ENCODE peak calls at places on chromosomes 2 and 18, in seven cellular contexts. E, Z, L, V, T, X and B are unnamed samples.

GRCh38 chr18:29060349-29060748 is 883.4 kb upstream of the CDH2 start:
- DNase-seq in X (no peak), E (no peak), L (no peak), V (peak), Z (no peak), T (no peak), B (no peak)

GRCh38 chr2:119823734-119824334 is 64.1 kb downstream of the PTPN4 start:
- DNase-seq in E (peak), V (peak), Z (peak), L (no peak), X (no peak), T (peak), B (no peak)

GRCh38 chr18:49464718-49465598 is 4.5 kb upstream of the DYM start:
- DNase-seq in E (no peak), T (peak), L (no peak), Z (peak), V (peak), X (no peak), B (no peak)

GRCh38 chr2:26429779-26430654 is 28.3 kb downstream of the DRC1 start:
- DNase-seq in X (no peak), T (no peak), V (no peak), E (no peak), Z (no peak), L (no peak), B (no peak)

GRCh38 chr18:44731866-44732555 is 51.3 kb downstream of the SETBP1 start:
- DNase-seq in Z (no peak), T (no peak), X (no peak), V (no peak), L (no peak), E (no peak), B (no peak)

GRCh38 chr2:223095207-223095606 is 43.2 kb downstream of the KCNE4 start:
- DNase-seq in L (no peak), X (no peak), Z (no peak), T (no peak), E (no peak), V (no peak), B (no peak)

GRCh38 chr18:318791-319291 is 51.0 kb upstream of the THOC1 start:
- DNase-seq in E (no peak), Z (no peak), V (no peak), X (no peak), T (no peak), L (no peak), B (no peak)

GRCh38 chr2:236641051-236641450 is 71.4 kb downstream of the ACKR3 start:
- DNase-seq in T (no peak), E (no peak), L (no peak), X (peak), V (no peak), Z (no peak), B (no peak)

GRCh38 chr2:168684921-168685618 is 117.4 kb upstream of the NOSTRIN start:
- DNase-seq in L (no peak), V (no peak), T (no peak), E (no peak), Z (no peak), X (no peak), B (no peak)

GRCh38 chr2:240433973-240434727 is 1.3 kb upstream of the GPC1 start:
- DNase-seq in V (peak), Z (no peak), E (peak), L (no peak), X (no peak), T (peak), B (no peak)

GRCh38 chr18:8373486-8373885 is 235.8 kb upstream of the RAB12 start:
- DNase-seq in T (no peak), V (no peak), X (no peak), E (no peak), Z (no peak), L (no peak), B (no peak)

GRCh38 chr18:77267957-77268356 is 18.3 kb downstream of the GALR1 start:
- DNase-seq in T (no peak), X (no peak), E (no peak), V (no peak), Z (no peak), L (no peak), B (no peak)

GRCh38 chr18:58257461-58257860 is 213.4 kb downstream of the NEDD4L start:
- DNase-seq in Z (no peak), V (no peak), X (no peak), E (no peak), L (no peak), T (peak), B (no peak)

GRCh38 chr2:9364791-9365497 is 58.4 kb downstream of the ITGB1BP1 start:
- DNase-seq in V (no peak), Z (no peak), X (no peak), L (no peak), T (peak), E (no peak), B (no peak)

GRCh38 chr2:182506606-182507005 is 79.8 kb upstream of the PDE1A start:
- DNase-seq in L (no peak), Z (peak), E (no peak), V (no peak), T (peak), X (no peak), B (no peak)

GRCh38 chr2:142989276-142990204 is 112.1 kb downstream of the KYNU start:
- DNase-seq in V (peak), T (peak), E (no peak), L (no peak), Z (peak), X (no peak), B (no peak)

GRCh38 chr2:68487773-68488355 is 20.5 kb downstream of the APLF start:
- DNase-seq in T (peak), L (no peak), E (no peak), X (no peak), V (peak), Z (peak), B (no peak)

GRCh38 chr2:98467082-98467536 is 22.5 kb downstream of the INPP4A start:
- DNase-seq in Z (no peak), L (peak), E (no peak), V (peak), X (no peak), T (no peak), B (no peak)

GRCh38 chr2:29995241-29995640 is 73.9 kb upstream of the ALK start:
- DNase-seq in X (no peak), Z (no peak), E (no peak), V (no peak), T (no peak), L (no peak), B (no peak)

GRCh38 chr18:75209129-75209951 is at the start of gene PTGR3:
- DNase-seq in Z (peak), T (peak), X (peak), E (no peak), V (peak), L (peak), B (peak)

GRCh38 chr18:48230459-48231113 is 178.6 kb downstream of the ZBTB7C start:
- DNase-seq in L (peak), Z (peak), V (peak), T (peak), X (peak), E (no peak), B (no peak)

GRCh38 chr2:47870668-47871540 is 35.4 kb downstream of the FBXO11 start:
- DNase-seq in V (no peak), L (no peak), X (no peak), Z (no peak), E (no peak), T (no peak), B (no peak)

GRCh38 chr18:75391275-75392115 is 36.0 kb downstream of the SMIM21 start:
- DNase-seq in E (no peak), L (no peak), V (no peak), T (no peak), Z (no peak), X (no peak), B (no peak)

GRCh38 chr2:9971105-9971818 is 19.8 kb downstream of the GRHL1 start:
- DNase-seq in X (no peak), T (peak), Z (no peak), E (no peak), L (no peak), V (no peak), B (no peak)

GRCh38 chr18:4455113-4455811 is at the start of gene DLGAP1:
- DNase-seq in V (no peak), L (peak), T (peak), Z (peak), X (peak), E (no peak), B (no peak)

GRCh38 chr2:219552382-219553167 is 8.7 kb downstream of the TMEM198 start:
- DNase-seq in E (no peak), T (peak), X (peak), Z (peak), V (no peak), L (peak), B (peak)

GRCh38 chr2:229601396-229601795 is 113.0 kb downstream of the DNER start:
- DNase-seq in X (no peak), L (no peak), Z (no peak), T (no peak), E (no peak), V (no peak), B (no peak)

GRCh38 chr2:32805104-32806095 is 141.4 kb upstream of the LTBP1 start:
- DNase-seq in V (no peak), T (no peak), X (no peak), Z (no peak), L (no peak), E (no peak), B (no peak)

GRCh38 chr2:132645176-132645575 is 24.8 kb downstream of the LYPD1 start:
- DNase-seq in Z (no peak), V (no peak), E (no peak), X (no peak), T (no peak), L (no peak), B (no peak)

GRCh38 chr2:88735853-88736252 is 44.4 kb downstream of the RPIA start:
- DNase-seq in L (no peak), Z (no peak), E (no peak), T (no peak), V (peak), X (no peak), B (no peak)

GRCh38 chr2:50953021-50953420 is 78.9 kb downstream of the NRXN1 start:
- DNase-seq in X (no peak), E (no peak), V (peak), Z (no peak), T (peak), L (no peak), B (no peak)

DNA sequence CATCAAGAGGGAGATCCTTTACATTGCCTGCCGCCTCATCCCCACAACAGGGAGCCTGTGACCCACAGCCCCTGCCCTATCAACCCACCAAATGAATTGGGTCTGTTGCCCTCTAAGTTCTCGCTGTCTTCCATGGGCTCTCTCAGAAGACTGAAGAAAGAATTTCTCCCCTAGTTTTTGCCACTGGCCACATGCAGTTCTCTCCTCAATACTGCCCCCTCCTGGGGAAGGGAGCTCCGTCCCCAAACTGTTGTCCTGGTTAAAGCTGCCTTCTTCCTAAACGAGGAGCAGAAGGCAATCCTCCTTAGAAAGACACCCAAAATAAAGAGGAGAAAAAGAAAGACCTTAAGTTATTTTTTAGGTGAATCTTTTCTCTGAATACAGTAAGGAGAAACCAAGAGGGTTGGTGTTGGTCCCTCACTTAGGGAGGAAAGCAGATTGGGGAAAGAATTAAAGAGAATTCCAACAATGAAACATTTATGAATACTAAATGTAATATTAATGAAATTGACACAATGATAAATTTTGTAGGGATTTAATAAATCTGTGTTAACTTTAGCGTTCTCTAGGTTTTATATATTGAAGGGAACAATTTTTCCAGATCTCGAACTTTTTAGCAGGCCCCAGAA is 31.1 kb upstream of the SATB2 start:
- DNase-seq in V (peak), E (peak), X (peak), Z (peak), T (peak), L (no peak), B (no peak)
- TF ChIP-seq CTCF in V (peak), E (peak), X (peak), Z (peak), T (peak), L (no peak), B (peak)

DNA sequence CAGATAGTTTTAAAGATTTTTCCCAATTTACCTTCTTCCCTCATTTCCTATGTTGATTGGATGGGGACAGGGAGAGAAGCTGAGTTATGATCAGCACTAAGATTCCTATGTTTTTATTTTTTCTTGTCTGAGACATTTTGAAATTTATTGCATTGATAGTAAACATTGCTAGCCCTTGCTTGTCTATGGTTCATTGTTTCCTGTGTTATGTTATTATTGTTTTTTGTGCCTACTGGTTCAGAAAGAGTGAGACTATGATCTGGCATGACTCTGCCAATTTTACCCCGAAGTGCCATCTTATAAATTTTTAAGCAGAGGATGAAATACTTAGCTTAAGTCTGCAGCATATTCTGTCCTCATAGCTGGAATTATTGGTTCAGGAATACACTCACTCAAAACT is 478.5 kb downstream of the MBD2 start:
- DNase-seq in Z (no peak), X (no peak), E (no peak), T (no peak), L (no peak), V (no peak), B (no peak)
- TF ChIP-seq CTCF in Z (no peak), X (no peak), E (no peak), T (no peak), L (no peak), V (no peak), B (no peak)

GRCh38 chr18:52345428-52345827 is 5.4 kb downstream of the DCC start:
- DNase-seq in T (no peak), V (no peak), Z (no peak), X (no peak), L (no peak), E (no peak), B (no peak)

GRCh38 chr18:52343138-52343537 is 3.1 kb downstream of the DCC start:
- DNase-seq in V (no peak), T (no peak), X (no peak), L (no peak), Z (peak), E (no peak), B (no peak)

GRCh38 chr18:52343731-52344340 is 3.8 kb downstream of the DCC start:
- DNase-seq in X (no peak), L (no peak), E (no peak), V (no peak), T (no peak), Z (no peak), B (no peak)

GRCh38 chr18:52352920-52353319 is 12.9 kb downstream of the DCC start:
- DNase-seq in V (no peak), T (no peak), L (no peak), X (no peak), Z (no peak), E (no peak), B (no peak)

DNA sequence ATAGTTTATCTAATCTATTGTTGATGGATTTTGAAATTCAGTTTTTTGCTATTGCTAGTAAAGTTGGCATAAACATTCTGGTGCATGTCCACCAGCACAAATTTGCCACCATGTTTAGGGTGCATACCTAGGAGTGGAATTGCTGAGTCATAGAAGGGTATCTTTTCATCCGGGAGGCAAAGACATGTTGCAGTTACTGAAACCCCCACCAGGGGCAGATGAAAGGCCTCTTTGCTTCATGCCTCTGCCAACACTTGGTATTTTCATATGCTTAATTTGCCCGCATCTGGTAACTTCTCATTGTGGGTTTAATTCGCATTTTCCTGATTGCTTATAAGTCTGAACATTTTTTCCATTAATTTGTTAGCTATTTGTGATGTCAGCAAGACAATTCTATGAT is 8.2 kb downstream of the DCC start:
- DNase-seq in Z (peak), V (peak), X (no peak), E (no peak), L (no peak), T (no peak), B (no peak)
- TF ChIP-seq CTCF in Z (peak), V (peak), X (no peak), E (peak), L (no peak), T (no peak), B (no peak)

GRCh38 chr18:46449033-46449432 is 208.0 kb downstream of the LOXHD1 start:
- DNase-seq in E (no peak), X (no peak), Z (no peak), V (no peak), T (no peak), L (no peak), B (no peak)

GRCh38 chr18:46449499-46449898 is 207.5 kb downstream of the LOXHD1 start:
- DNase-seq in X (no peak), V (no peak), L (no peak), Z (no peak), E (no peak), T (no peak), B (no peak)

GRCh38 chr18:46448347-46448746 is 208.7 kb downstream of the LOXHD1 start:
- DNase-seq in T (no peak), X (no peak), Z (peak), L (no peak), E (no peak), V (no peak), B (no peak)

GRCh38 chr18:46456691-46457090 is 200.3 kb downstream of the LOXHD1 start:
- DNase-seq in T (no peak), E (no peak), V (no peak), L (no peak), Z (no peak), X (no peak), B (no peak)

DNA sequence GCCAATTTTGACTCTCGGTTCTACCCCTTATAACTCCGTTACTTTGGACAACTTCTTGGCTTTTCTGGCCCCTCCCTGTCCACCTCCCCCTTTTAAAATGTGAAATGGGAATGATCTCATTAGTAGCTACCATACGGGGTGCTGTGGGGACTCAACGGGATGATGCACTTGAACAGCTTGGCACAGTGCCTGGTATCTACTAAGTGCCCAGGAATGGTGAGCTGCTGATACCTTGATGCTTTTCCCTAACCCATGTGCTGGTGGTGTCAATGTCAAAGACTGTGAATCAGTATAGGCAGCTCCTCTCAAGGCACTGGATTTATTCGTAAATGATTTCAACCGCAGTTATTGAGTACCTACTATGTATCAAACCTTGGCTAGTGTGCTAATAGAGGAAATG is 204.2 kb downstream of the LOXHD1 start:
- DNase-seq in L (no peak), E (peak), T (no peak), V (no peak), X (no peak), Z (no peak), B (no peak)
- TF ChIP-seq CTCF in L (no peak), E (no peak), T (no peak), V (no peak), X (no peak), Z (no peak), B (no peak)

GRCh38 chr2:74886251-74886650 is 52.3 kb downstream of the HK2 start:
- DNase-seq in V (no peak), E (no peak), Z (no peak), X (no peak), T (no peak), L (no peak), B (no peak)

GRCh38 chr2:74886811-74887210 is 52.9 kb downstream of the HK2 start:
- DNase-seq in T (no peak), Z (no peak), V (no peak), L (no peak), X (no peak), E (no peak), B (no peak)

GRCh38 chr2:74889159-74889558 is 55.2 kb downstream of the HK2 start:
- DNase-seq in E (no peak), X (no peak), Z (no peak), V (no peak), L (no peak), T (no peak), B (no peak)

GRCh38 chr2:74887445-74887951 is 53.6 kb downstream of the HK2 start:
- DNase-seq in E (no peak), V (no peak), T (peak), X (no peak), L (no peak), Z (no peak), B (no peak)

GRCh38 chr2:74887961-74888670 is 54.2 kb downstream of the HK2 start:
- DNase-seq in L (no peak), V (no peak), T (no peak), X (no peak), Z (no peak), E (no peak), B (no peak)
- TF ChIP-seq CTCF in L (no peak), V (no peak), T (no peak), X (no peak), Z (no peak), E (no peak), B (no peak)